ENCODE peak calls at places on chromosomes 2 and 18, in seven cellular contexts. I is IMR-90, B is A549, U is mesendoderm, F is SK-N-SH, A is HCT116, T is fibroblast of the aortic adventitia. W is an unnamed sample.

GRCh38 chr2:84900951-84901350 is 4.5 kb upstream of the TMSB10 start:
- DNase-seq in U (no peak), F (no peak), A (no peak), B (no peak), T (peak), I (no peak), W (no peak)

GRCh38 chr2:162245737-162246136 is 2.5 kb upstream of the FAP start:
- DNase-seq in F (no peak), I (peak), B (no peak), T (peak), A (no peak), U (peak), W (no peak)

GRCh38 chr2:16123881-16124780 is 183.8 kb downstream of the MYCN start:
- DNase-seq in B (no peak), F (peak), A (no peak), I (no peak), U (no peak), T (no peak), W (no peak)

GRCh38 chr2:223113161-223113560 is 61.2 kb downstream of the KCNE4 start:
- DNase-seq in A (no peak), F (no peak), T (no peak), B (no peak), I (peak), U (no peak), W (no peak)

GRCh38 chr2:176105078-176105726 is 1.9 kb upstream of the HOXD11 start:
- DNase-seq in T (no peak), F (no peak), I (no peak), U (no peak), A (no peak), B (no peak), W (no peak)

GRCh38 chr2:53028259-53028658 is 739.3 kb upstream of the CHAC2 start:
- DNase-seq in T (peak), I (peak), U (peak), B (no peak), F (no peak), A (no peak), W (no peak)

GRCh38 chr2:99425022-99425421 is 64.8 kb downstream of the REV1 start:
- DNase-seq in A (no peak), I (peak), T (peak), B (no peak), U (no peak), F (no peak), W (no peak)

GRCh38 chr2:240250150-240250984 is 109.9 kb upstream of the OTOS start:
- DNase-seq in U (no peak), A (no peak), I (no peak), T (no peak), B (no peak), F (no peak), W (no peak)

GRCh38 chr18:11391636-11392035 is 217.8 kb upstream of the SLC35G4 start:
- DNase-seq in F (no peak), A (no peak), I (peak), U (no peak), B (no peak), T (no peak), W (no peak)

GRCh38 chr2:242010567-242011513 is 141.3 kb downstream of the RTP5 start:
- DNase-seq in F (peak), B (no peak), U (no peak), I (peak), T (peak), A (no peak), W (no peak)

GRCh38 chr2:8821276-8822217 is 15.9 kb downstream of the KIDINS220 start:
- DNase-seq in B (no peak), F (no peak), A (no peak), T (peak), U (no peak), I (peak), W (no peak)

GRCh38 chr2:26914286-26914962 is 56.0 kb upstream of the MAPRE3 start:
- DNase-seq in U (peak), A (no peak), I (no peak), T (no peak), F (no peak), B (no peak), W (peak)

GRCh38 chr18:6431659-6432318 is 17.1 kb upstream of the L3MBTL4 start:
- DNase-seq in F (no peak), U (no peak), I (no peak), T (no peak), A (no peak), B (no peak), W (no peak)

GRCh38 chr2:181309161-181309560 is 148.0 kb upstream of the ITGA4 start:
- DNase-seq in B (no peak), T (no peak), A (no peak), I (no peak), F (no peak), U (no peak), W (no peak)

GRCh38 chr2:172783091-172783898 is 47.6 kb downstream of the RAPGEF4 start:
- DNase-seq in I (peak), T (peak), F (peak), U (peak), B (no peak), A (peak), W (no peak)

GRCh38 chr2:136874258-136874657 is 108.9 kb downstream of the THSD7B start:
- DNase-seq in U (peak), A (no peak), B (no peak), I (no peak), F (peak), T (peak), W (peak)

GRCh38 chr2:151826737-151827157 is 1.5 kb downstream of the ARL5A start:
- DNase-seq in B (no peak), F (peak), I (peak), T (peak), A (no peak), U (no peak), W (no peak)

GRCh38 chr18:75031717-75032317 is 177.1 kb downstream of the PTGR3 start:
- DNase-seq in U (no peak), T (no peak), F (no peak), A (no peak), B (no peak), I (peak), W (no peak)

GRCh38 chr18:74498712-74499629 is 2.8 kb downstream of the CNDP2 start:
- DNase-seq in F (no peak), U (no peak), A (no peak), T (peak), B (no peak), I (no peak), W (no peak)

GRCh38 chr18:80148316-80149199 is 39.5 kb downstream of the ADNP2 start:
- DNase-seq in F (no peak), U (no peak), I (no peak), B (no peak), A (no peak), T (peak), W (no peak)

GRCh38 chr2:45212953-45213635 is 203.8 kb upstream of the SIX2 start:
- DNase-seq in F (no peak), U (no peak), T (no peak), A (no peak), B (no peak), I (no peak), W (no peak)

GRCh38 chr2:183840061-183840584 is 715.9 kb downstream of the NUP35 start:
- DNase-seq in A (no peak), I (no peak), B (no peak), U (no peak), T (no peak), F (no peak), W (no peak)

GRCh38 chr2:79622508-79622907 is 109.7 kb downstream of the CTNNA2 start:
- DNase-seq in B (no peak), F (no peak), I (peak), T (no peak), U (no peak), A (no peak), W (no peak)

GRCh38 chr18:11027862-11028261 is 121.5 kb downstream of the PIEZO2 start:
- DNase-seq in I (no peak), B (no peak), U (no peak), T (no peak), F (no peak), A (no peak), W (no peak)

GRCh38 chr2:88199912-88200682 is 30.0 kb downstream of the THNSL2 start:
- DNase-seq in A (no peak), U (peak), B (no peak), T (no peak), F (peak), I (no peak), W (peak)

GRCh38 chr2:134401081-134401497 is 147.2 kb downstream of the MGAT5 start:
- DNase-seq in A (no peak), U (no peak), F (peak), T (peak), I (peak), B (no peak), W (peak)

GRCh38 chr18:42620585-42620984 is 494.9 kb downstream of the RIT2 start:
- DNase-seq in A (no peak), F (no peak), U (no peak), I (no peak), B (no peak), T (peak), W (no peak)

GRCh38 chr2:148699830-148700229 is 55.3 kb downstream of the EPC2 start:
- DNase-seq in F (no peak), B (no peak), I (no peak), A (no peak), U (no peak), T (no peak), W (no peak)

GRCh38 chr2:222709191-222709891 is 37.9 kb downstream of the MOGAT1 start:
- DNase-seq in A (peak), U (peak), T (peak), F (no peak), I (peak), B (peak), W (peak)

GRCh38 chr2:49714433-49714832 is 560.1 kb upstream of the FSHR start:
- DNase-seq in B (no peak), U (peak), T (no peak), F (no peak), A (no peak), I (no peak), W (no peak)

GRCh38 chr2:101830555-101830954 is 133.0 kb downstream of the MAP4K4 start:
- DNase-seq in I (peak), F (no peak), B (no peak), A (no peak), U (no peak), T (peak), W (no peak)

GRCh38 chr2:240957656-240958365 is 40.6 kb upstream of the SNED1 start:
- DNase-seq in I (no peak), F (peak), A (no peak), U (no peak), T (no peak), B (no peak), W (peak)

GRCh38 chr2:88692187-88692586 is 714 bp downstream of the RPIA start:
- DNase-seq in F (peak), I (peak), B (peak), A (no peak), U (peak), T (peak), W (no peak)

GRCh38 chr2:12819098-12819465 is 102.3 kb downstream of the TRIB2 start:
- DNase-seq in U (peak), B (no peak), I (peak), A (no peak), T (peak), F (no peak), W (no peak)

GRCh38 chr18:53382870-53383269 is 841.6 kb downstream of the MBD2 start:
- DNase-seq in U (no peak), T (no peak), I (no peak), A (no peak), F (peak), B (no peak), W (no peak)

GRCh38 chr2:181066333-181066732 is 85.9 kb downstream of the UBE2E3 start:
- DNase-seq in F (no peak), U (peak), I (no peak), B (no peak), T (no peak), A (no peak), W (no peak)

DNA sequence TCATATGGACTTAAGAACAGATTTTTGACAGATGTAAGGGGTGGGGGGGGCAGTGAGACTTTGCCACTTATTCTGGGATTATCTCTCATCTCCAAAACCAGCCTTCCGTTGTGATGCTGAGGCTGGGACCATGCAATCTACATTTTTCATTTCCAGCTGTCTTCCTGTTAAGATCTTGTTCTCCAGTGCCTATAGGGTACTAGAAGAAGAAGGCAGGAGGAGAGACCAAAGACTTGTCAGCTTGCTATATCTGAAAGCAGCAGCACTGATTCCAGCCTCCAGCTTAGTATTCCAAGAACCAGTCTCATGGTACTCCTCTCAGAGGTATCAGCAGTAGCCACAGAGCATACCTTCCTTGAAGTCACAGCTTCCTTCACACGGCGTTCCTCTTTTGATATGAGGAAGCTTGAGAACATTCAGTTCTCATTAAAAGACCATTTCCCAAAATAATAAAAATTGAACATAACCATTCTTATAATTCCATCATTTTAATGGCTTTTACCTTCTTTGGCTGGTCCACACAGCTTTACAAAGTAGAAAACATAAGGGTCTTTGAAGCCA is 49.8 kb downstream of the USP34 start:
- DNase-seq in T (no peak), B (no peak), I (no peak), U (no peak), F (no peak), A (no peak), W (no peak)
- H3K4me3 ChIP-seq in T (no peak), B (no peak), I (no peak), U (no peak), F (no peak), A (no peak), W (no peak)

GRCh38 chr2:217944366-217944765 is 58.4 kb downstream of the TNS1 start:
- DNase-seq in B (no peak), A (no peak), F (no peak), U (no peak), T (no peak), I (no peak), W (no peak)
- H3K4me3 ChIP-seq in B (no peak), A (no peak), F (peak), U (no peak), T (no peak), I (no peak), W (no peak)

GRCh38 chr2:61793389-61793836 is 60.4 kb downstream of the FAM161A start:
- DNase-seq in A (peak), B (peak), T (peak), I (peak), U (peak), F (peak), W (peak)
- H3K4me3 ChIP-seq in A (no peak), B (peak), T (peak), I (peak), U (no peak), F (no peak), W (no peak)

GRCh38 chr2:64112016-64112415 is 32.2 kb downstream of the PELI1 start:
- DNase-seq in T (no peak), F (no peak), U (no peak), I (no peak), B (no peak), A (no peak), W (no peak)
- H3K4me3 ChIP-seq in T (no peak), F (no peak), U (no peak), I (no peak), B (no peak), A (no peak), W (no peak)

DNA sequence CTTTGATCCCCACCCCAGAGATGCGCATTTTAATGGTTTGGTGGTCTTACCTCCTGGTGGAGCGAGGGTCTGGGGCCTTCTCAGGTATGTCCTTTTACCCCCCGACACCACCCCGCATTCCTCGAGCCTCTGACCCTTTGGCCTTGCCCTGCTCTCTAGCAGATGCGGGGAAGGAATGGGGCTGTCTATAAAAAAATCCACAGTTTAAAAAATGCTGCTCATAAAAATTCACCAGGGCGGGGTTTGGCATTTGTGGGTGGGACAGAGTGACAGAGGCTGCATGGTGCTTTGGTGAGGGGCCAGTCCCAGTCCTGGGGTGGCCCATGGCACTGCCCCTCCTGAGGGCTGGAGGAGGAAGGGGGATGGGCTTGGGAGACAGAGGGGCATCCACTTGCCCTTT is 6.7 kb upstream of the RALB start:
- DNase-seq in F (no peak), U (no peak), B (no peak), A (no peak), I (no peak), T (no peak), W (no peak)
- H3K4me3 ChIP-seq in F (no peak), U (no peak), B (no peak), A (no peak), I (no peak), T (no peak), W (no peak)

DNA sequence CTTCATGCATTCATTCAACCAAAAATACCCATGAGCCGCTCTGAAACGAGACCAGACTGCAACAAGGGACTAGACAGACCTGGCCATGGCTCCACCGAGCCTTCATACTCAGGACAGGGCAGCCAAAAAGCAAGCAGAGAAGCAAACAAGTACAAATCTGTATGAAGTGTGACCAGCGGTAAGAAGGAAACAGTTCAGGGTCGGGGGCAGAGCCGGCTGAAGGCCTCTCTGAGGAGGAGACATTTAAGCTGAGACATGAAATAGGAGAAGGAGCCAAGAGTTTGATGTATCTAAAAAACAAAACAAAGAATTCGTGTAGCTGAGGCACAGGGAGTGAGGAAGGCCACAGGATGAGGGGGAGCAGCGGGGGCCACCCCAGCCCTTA is 21.3 kb upstream of the SLC66A3 start:
- DNase-seq in A (no peak), F (no peak), T (no peak), I (no peak), U (no peak), B (no peak), W (no peak)
- H3K4me3 ChIP-seq in A (no peak), F (no peak), T (no peak), I (no peak), U (no peak), B (no peak), W (peak)

GRCh38 chr18:499351-500229 is 911 bp downstream of the COLEC12 start:
- DNase-seq in F (peak), U (peak), B (no peak), I (peak), A (no peak), T (peak), W (peak)

GRCh38 chr18:497688-498087 is 2.8 kb downstream of the COLEC12 start:
- DNase-seq in I (no peak), B (no peak), T (peak), F (no peak), A (no peak), U (peak), W (no peak)

GRCh38 chr18:500556-501405 is at the start of gene COLEC12:
- DNase-seq in F (peak), U (peak), A (no peak), I (no peak), T (no peak), B (no peak), W (peak)

GRCh38 chr18:500230-500555 is 308 bp downstream of the COLEC12 start:
- DNase-seq in B (no peak), U (peak), F (peak), I (no peak), A (no peak), T (peak), W (no peak)

GRCh38 chr18:498901-499300 is 1.6 kb downstream of the COLEC12 start:
- DNase-seq in I (no peak), A (no peak), B (no peak), U (peak), F (no peak), T (peak), W (no peak)
- H3K4me3 ChIP-seq in I (peak), A (peak), B (peak), U (peak), F (peak), T (peak), W (peak)

GRCh38 chr18:50562686-50563085 is 2.8 kb downstream of the MAPK4 start:
- DNase-seq in F (no peak), A (no peak), I (no peak), U (no peak), B (no peak), T (no peak), W (no peak)

GRCh38 chr18:50559750-50560680 is at the start of gene MAPK4:
- DNase-seq in B (no peak), I (no peak), F (peak), A (no peak), U (no peak), T (peak), W (peak)

GRCh38 chr18:50558157-50558556 is 1.7 kb upstream of the MAPK4 start:
- DNase-seq in F (peak), T (no peak), U (no peak), A (no peak), B (no peak), I (no peak), W (no peak)

GRCh38 chr18:50560681-50561629 is 1.1 kb downstream of the MAPK4 start:
- DNase-seq in B (no peak), F (peak), T (no peak), I (no peak), A (no peak), U (peak), W (peak)

DNA sequence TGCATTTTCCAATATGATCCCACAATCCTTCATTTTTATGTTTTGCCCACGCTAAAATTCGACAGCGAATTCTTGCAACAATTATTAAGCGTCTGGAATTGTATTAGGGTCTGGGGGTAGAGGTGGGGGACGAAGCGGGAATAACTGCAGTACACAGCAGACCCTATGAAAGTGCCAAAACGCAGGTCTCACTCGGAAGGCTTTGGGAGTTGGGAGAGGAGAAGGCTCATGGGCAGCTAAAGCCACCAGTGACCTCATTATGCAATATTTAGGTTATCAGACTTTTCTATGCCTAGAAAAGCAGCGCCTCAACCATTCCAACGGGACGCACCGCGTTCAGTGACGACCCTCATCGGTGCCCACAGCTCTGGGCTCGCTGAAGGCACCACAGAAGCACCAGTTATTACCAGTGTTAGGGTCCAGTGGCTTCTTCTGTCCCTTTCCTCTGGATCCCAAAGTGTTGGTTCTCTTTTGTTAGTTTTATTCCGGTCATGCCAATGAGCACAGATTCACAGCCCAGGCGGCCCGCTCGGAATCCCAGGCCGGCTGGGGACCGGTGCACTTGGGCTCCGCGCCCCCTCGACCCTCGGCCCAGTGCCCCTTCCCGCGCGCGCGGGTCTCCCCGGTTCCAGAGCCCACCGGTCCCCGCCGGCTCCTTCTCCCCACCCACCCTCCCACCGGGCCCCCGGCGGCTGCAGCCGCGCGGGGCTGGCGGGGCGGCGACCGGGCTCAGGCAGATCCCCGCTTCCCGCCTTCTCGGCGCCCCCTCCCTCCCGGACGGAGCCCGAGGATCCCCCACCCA is 738 bp upstream of the MAPK4 start:
- DNase-seq in I (no peak), A (no peak), B (no peak), U (no peak), F (peak), T (no peak), W (no peak)
- H3K4me3 ChIP-seq in I (no peak), A (no peak), B (peak), U (peak), F (no peak), T (no peak), W (peak)

W was measured in WERI-Rb-1.